ENCODE peak calls at places on chromosomes 12 and 14, in seven cellular contexts. One of them, this sample, is unnamed.

GRCh38 chr12:103571286-103571685 is 15.8 kb upstream of the STAB2 start:
- DNase-seq in foreskin keratinocyte: no peak
- DNase-seq in activated gamma-delta T cell treated with Interleukin-2 at 50 U/mL for 16 hours: no peak
- DNase-seq in Calu3: peak
- DNase-seq in prostate gland: no peak
- DNase-seq in heart left ventricle: peak
- DNase-seq in kidney epithelial cell: no peak
- DNase-seq in this sample: peak

GRCh38 chr14:94601961-94602391 is 10.2 kb upstream of the SERPINA3 start:
- DNase-seq in foreskin keratinocyte: peak
- DNase-seq in activated gamma-delta T cell treated with Interleukin-2 at 50 U/mL for 16 hours: no peak
- DNase-seq in Calu3: peak
- DNase-seq in prostate gland: peak
- DNase-seq in heart left ventricle: no peak
- DNase-seq in kidney epithelial cell: no peak
- DNase-seq in this sample: peak

GRCh38 chr14:60051690-60052324 is 39.9 kb upstream of the PCNX4 start:
- DNase-seq in foreskin keratinocyte: no peak
- DNase-seq in activated gamma-delta T cell treated with Interleukin-2 at 50 U/mL for 16 hours: no peak
- DNase-seq in Calu3: no peak
- DNase-seq in prostate gland: no peak
- DNase-seq in heart left ventricle: no peak
- DNase-seq in kidney epithelial cell: no peak
- DNase-seq in this sample: no peak

GRCh38 chr14:104510794-104511611 is 68.6 kb upstream of the C14orf180 start:
- DNase-seq in foreskin keratinocyte: no peak
- DNase-seq in activated gamma-delta T cell treated with Interleukin-2 at 50 U/mL for 16 hours: no peak
- DNase-seq in Calu3: no peak
- DNase-seq in prostate gland: peak
- DNase-seq in heart left ventricle: peak
- DNase-seq in kidney epithelial cell: no peak
- DNase-seq in this sample: peak

GRCh38 chr14:101838476-101838875 is 77.0 kb downstream of the PPP2R5C start:
- DNase-seq in foreskin keratinocyte: no peak
- DNase-seq in activated gamma-delta T cell treated with Interleukin-2 at 50 U/mL for 16 hours: no peak
- DNase-seq in Calu3: no peak
- DNase-seq in prostate gland: no peak
- DNase-seq in heart left ventricle: no peak
- DNase-seq in kidney epithelial cell: no peak
- DNase-seq in this sample: no peak

GRCh38 chr14:101026341-101026740 is 122.8 kb upstream of the RTL1 start:
- DNase-seq in foreskin keratinocyte: no peak
- DNase-seq in activated gamma-delta T cell treated with Interleukin-2 at 50 U/mL for 16 hours: no peak
- DNase-seq in Calu3: no peak
- DNase-seq in prostate gland: no peak
- DNase-seq in heart left ventricle: no peak
- DNase-seq in kidney epithelial cell: no peak
- DNase-seq in this sample: no peak

GRCh38 chr14:54600685-54601084 is 33.8 kb downstream of the SAMD4A start:
- DNase-seq in foreskin keratinocyte: no peak
- DNase-seq in activated gamma-delta T cell treated with Interleukin-2 at 50 U/mL for 16 hours: no peak
- DNase-seq in Calu3: no peak
- DNase-seq in prostate gland: no peak
- DNase-seq in heart left ventricle: no peak
- DNase-seq in kidney epithelial cell: no peak
- DNase-seq in this sample: no peak

GRCh38 chr14:61542848-61543790 is 152.2 kb upstream of the HIF1A start:
- DNase-seq in foreskin keratinocyte: no peak
- DNase-seq in activated gamma-delta T cell treated with Interleukin-2 at 50 U/mL for 16 hours: no peak
- DNase-seq in Calu3: no peak
- DNase-seq in prostate gland: no peak
- DNase-seq in heart left ventricle: no peak
- DNase-seq in kidney epithelial cell: no peak
- DNase-seq in this sample: no peak

GRCh38 chr14:42224053-42224888 is 617.6 kb downstream of the LRFN5 start:
- DNase-seq in foreskin keratinocyte: no peak
- DNase-seq in activated gamma-delta T cell treated with Interleukin-2 at 50 U/mL for 16 hours: no peak
- DNase-seq in Calu3: peak
- DNase-seq in prostate gland: peak
- DNase-seq in heart left ventricle: peak
- DNase-seq in kidney epithelial cell: peak
- DNase-seq in this sample: no peak

GRCh38 chr14:76376001-76376404 is at the start of gene ESRRB:
- DNase-seq in foreskin keratinocyte: no peak
- DNase-seq in activated gamma-delta T cell treated with Interleukin-2 at 50 U/mL for 16 hours: no peak
- DNase-seq in Calu3: peak
- DNase-seq in prostate gland: no peak
- DNase-seq in heart left ventricle: no peak
- DNase-seq in kidney epithelial cell: no peak
- DNase-seq in this sample: no peak